ENCODE peak calls at places on chromosomes 6 and 20, in four cellular contexts. G is CD8-positive, alpha-beta T cell; M is A549; K is fibroblast of lung. R is an unnamed sample.

GRCh38 chr6:2794171-2794730 is 29.1 kb downstream of the WRNIP1 start:
- DNase-seq in M (no peak), K (peak; percentile 65), G (no peak), R (no peak)

GRCh38 chr6:30691208-30691872 is 556 bp upstream of the NRM start:
- DNase-seq in K (no peak), M (no peak), G (no peak), R (no peak)

GRCh38 chr6:75326557-75327258 is 42.1 kb upstream of the TMEM30A start:
- DNase-seq in M (peak; percentile 5), G (no peak), K (no peak), R (no peak)

GRCh38 chr6:116764557-116764960 is 960 bp downstream of the FAM162B start:
- DNase-seq in G (no peak), M (no peak), K (no peak), R (no peak)

GRCh38 chr20:54251093-54251492 is 43.2 kb downstream of the PFDN4 start:
- DNase-seq in M (no peak), G (no peak), K (no peak), R (no peak)

GRCh38 chr6:69974193-69974592 is 107.8 kb downstream of the COL19A1 start:
- DNase-seq in K (peak; percentile 26), G (no peak), M (no peak), R (no peak)

GRCh38 chr6:169800668-169801395 is 49.4 kb downstream of the ERMARD start:
- DNase-seq in M (peak; percentile 52), K (peak; percentile 75), G (no peak), R (no peak)

GRCh38 chr20:50588034-50588736 is 78.0 kb downstream of the PTPN1 start:
- DNase-seq in K (peak; percentile 39), M (peak; percentile 90), G (peak; percentile 60), R (peak; percentile 73)

GRCh38 chr6:21886601-21887091 is 293.1 kb downstream of the SOX4 start:
- DNase-seq in G (no peak), M (peak; percentile 17), K (peak; percentile 76), R (no peak)

GRCh38 chr6:43306086-43306485 is 2.5 kb downstream of the CRIP3 start:
- DNase-seq in K (no peak), G (no peak), M (no peak), R (no peak)

GRCh38 chr6:109087661-109088264 is 6.9 kb downstream of the SESN1 start:
- DNase-seq in G (no peak), M (no peak), K (no peak), R (no peak)
- H3K4me3 ChIP-seq in G (no peak overlapping the region), M (no peak overlapping the region), K (no peak overlapping the region), R (no peak overlapping the region)

DNA sequence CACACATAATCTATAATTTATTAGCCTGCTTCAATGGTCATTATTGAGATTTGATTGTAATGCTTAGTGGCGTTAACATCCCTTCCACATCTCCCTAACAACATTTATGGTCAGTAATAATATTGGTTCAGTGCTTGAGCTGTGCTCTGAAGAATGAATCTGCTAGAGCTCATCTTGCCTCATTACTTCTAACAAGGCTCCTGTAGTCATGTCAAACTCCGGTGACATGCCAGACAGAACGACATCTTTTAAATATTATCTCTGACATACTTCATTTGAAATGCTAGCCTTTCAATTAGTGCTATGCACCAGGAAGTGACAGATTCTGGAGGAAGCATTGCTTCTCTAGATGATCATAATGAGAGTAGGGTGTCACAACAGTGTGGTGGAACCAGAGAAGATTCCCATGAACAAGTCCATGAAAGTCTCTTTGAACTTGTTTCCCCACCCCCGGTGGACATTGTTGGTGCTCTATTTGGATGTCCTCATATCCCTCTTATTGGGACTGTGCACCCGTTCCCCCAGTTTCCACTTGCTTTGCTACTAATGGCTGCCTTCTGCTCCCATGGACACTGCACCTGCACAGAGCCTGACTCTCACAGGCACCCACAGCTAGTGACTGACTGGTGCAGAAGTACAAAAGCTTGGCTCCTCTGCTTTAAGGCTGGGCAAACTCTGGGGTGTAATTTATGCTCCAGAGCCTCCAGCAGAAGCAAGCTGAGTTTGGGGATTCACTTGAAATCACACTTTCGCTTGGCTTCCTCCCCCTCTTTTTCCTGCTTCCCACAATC is 240.1 kb upstream of the BTBD3 start:
- DNase-seq in K (no peak), M (no peak), G (no peak), R (no peak)
- H3K4me3 ChIP-seq in K (no peak overlapping the region), M (no peak overlapping the region), G (no peak overlapping the region), R (no peak overlapping the region)

GRCh38 chr6:136761227-136761922 is 30.9 kb downstream of the MAP3K5 start:
- DNase-seq in G (no peak), K (peak; percentile 47), M (no peak), R (peak; percentile 76)
- H3K4me3 ChIP-seq in G (no peak overlapping the region), K (peak overlapping the region; percentile 39), M (no peak overlapping the region), R (peak overlapping the region; percentile 47)

DNA sequence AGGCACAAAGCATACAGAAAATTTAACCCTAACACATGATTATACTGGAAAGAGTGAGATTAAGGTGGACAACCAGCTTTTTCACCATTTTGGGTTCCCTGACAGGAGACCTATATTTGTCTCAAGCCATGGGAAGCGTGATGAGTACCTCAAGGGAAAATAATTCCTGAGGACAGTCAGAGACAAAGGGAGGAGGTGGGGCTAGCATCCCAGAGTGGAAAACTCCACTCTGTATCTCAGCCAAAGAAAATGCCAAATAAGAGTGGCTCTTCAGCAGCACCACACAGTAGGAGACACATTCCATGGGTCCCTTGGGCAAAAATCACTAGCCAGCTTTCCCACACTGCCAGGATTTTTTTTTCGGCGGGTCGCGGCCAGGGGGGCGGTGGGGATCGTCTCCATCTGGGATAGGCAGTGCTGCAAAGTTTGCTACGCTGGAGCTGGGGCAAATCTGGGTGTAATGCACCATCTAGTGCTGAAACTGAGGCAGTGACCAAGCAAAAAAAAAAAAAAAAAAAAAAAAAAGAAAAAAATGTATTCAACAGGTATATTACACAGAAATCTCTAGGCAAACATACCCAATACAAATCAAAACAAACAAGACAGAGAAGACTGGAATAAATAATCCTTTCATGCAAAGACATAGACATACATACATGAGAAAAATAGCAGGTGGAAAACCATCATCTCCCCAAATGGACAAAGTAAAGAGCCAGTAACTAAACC is 77.3 kb upstream of the SLC35F1 start:
- DNase-seq in M (peak; percentile 9), K (peak; percentile 45), G (no peak), R (peak; percentile 47)
- H3K4me3 ChIP-seq in M (peak overlapping the region; percentile 54), K (peak overlapping the region; percentile 38), G (no peak overlapping the region), R (no peak overlapping the region)

GRCh38 chr6:134667106-134667505 is 282.8 kb downstream of the ALDH8A1 start:
- DNase-seq in K (peak; percentile 38), M (no peak), G (no peak), R (no peak)
- H3K4me3 ChIP-seq in K (no peak overlapping the region), M (no peak overlapping the region), G (no peak overlapping the region), R (no peak overlapping the region)

GRCh38 chr20:59144179-59144830 is 19.3 kb upstream of the ZNF831 start:
- DNase-seq in K (no peak), M (no peak), G (no peak), R (no peak)

GRCh38 chr20:59145926-59146800 is 17.5 kb upstream of the ZNF831 start:
- DNase-seq in G (peak; percentile 42), K (no peak), M (no peak), R (no peak)

GRCh38 chr20:59143326-59143725 is 20.3 kb upstream of the ZNF831 start:
- DNase-seq in G (no peak), M (no peak), K (no peak), R (no peak)

GRCh38 chr20:59145247-59145925 is 18.2 kb upstream of the ZNF831 start:
- DNase-seq in K (no peak), M (no peak), G (no peak), R (no peak)

DNA sequence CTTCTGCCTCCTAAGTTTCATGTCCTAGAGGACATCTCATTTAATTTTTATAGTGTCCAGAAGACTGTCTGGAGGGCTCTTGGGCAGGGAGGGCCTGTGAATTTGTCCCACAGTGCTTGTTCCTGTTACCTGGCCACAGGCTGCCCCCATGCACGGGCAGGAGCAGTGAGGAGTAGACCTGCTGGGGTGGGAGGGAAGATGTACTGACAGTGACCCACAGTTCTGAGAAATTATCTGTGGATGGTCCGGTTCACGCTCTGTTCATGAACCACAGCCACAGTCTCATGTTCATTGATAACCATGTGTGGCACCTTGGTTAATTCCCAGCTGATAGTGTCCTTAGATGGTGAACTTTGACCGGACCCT is 18.8 kb upstream of the ZNF831 start:
- DNase-seq in K (no peak), M (no peak), G (no peak), R (no peak)
- H3K4me3 ChIP-seq in K (no peak overlapping the region), M (no peak overlapping the region), G (no peak overlapping the region), R (no peak overlapping the region)

R was measured in GM12865.